ENCODE peak calls at places on chromosomes 16 and 17, in eight cellular contexts. One of them, this sample, is unnamed. For H3K4me1 and H3K27me3, the result is how much of the 10 kb centered on the place peaks cover.

GRCh38 chr16:58503166-58503862 is 3.4 kb downstream of the NDRG4 start:
- DNase-seq in tibial nerve: no peak
- DNase-seq in HAP-1: no peak
- DNase-seq in sigmoid colon: peak
- DNase-seq in breast epithelium: peak
- DNase-seq in gastrocnemius medialis: peak
- DNase-seq in body of pancreas: no peak
- DNase-seq in hepatocyte: no peak
- DNase-seq in this sample: no peak

GRCh38 chr17:75289832-75290337 is 652 bp upstream of the SLC25A19 start:
- DNase-seq in tibial nerve: peak
- DNase-seq in HAP-1: peak
- DNase-seq in sigmoid colon: peak
- DNase-seq in breast epithelium: no peak
- DNase-seq in gastrocnemius medialis: peak
- DNase-seq in body of pancreas: peak
- DNase-seq in hepatocyte: peak
- DNase-seq in this sample: no peak

GRCh38 chr16:2008009-2008526 is 1.6 kb downstream of the ZNF598 start:
- DNase-seq in tibial nerve: peak
- DNase-seq in HAP-1: no peak
- DNase-seq in sigmoid colon: no peak
- DNase-seq in breast epithelium: no peak
- DNase-seq in gastrocnemius medialis: peak
- DNase-seq in body of pancreas: peak
- DNase-seq in hepatocyte: no peak
- DNase-seq in this sample: no peak

GRCh38 chr17:13864551-13864950 is 204.8 kb upstream of the COX10 start:
- DNase-seq in tibial nerve: no peak
- DNase-seq in HAP-1: no peak
- DNase-seq in sigmoid colon: no peak
- DNase-seq in breast epithelium: no peak
- DNase-seq in gastrocnemius medialis: no peak
- DNase-seq in body of pancreas: no peak
- DNase-seq in hepatocyte: no peak
- DNase-seq in this sample: no peak

GRCh38 chr17:8909621-8910292 is 42.3 kb upstream of the PIK3R6 start:
- DNase-seq in tibial nerve: no peak
- DNase-seq in HAP-1: no peak
- DNase-seq in sigmoid colon: no peak
- DNase-seq in breast epithelium: no peak
- DNase-seq in gastrocnemius medialis: no peak
- DNase-seq in body of pancreas: no peak
- DNase-seq in hepatocyte: no peak
- DNase-seq in this sample: no peak

GRCh38 chr17:16521070-16521727 is 29.2 kb upstream of the LRRC75A start:
- DNase-seq in tibial nerve: peak
- DNase-seq in HAP-1: peak
- DNase-seq in sigmoid colon: peak
- DNase-seq in breast epithelium: peak
- DNase-seq in gastrocnemius medialis: peak
- DNase-seq in body of pancreas: peak
- DNase-seq in hepatocyte: peak
- DNase-seq in this sample: peak

GRCh38 chr17:10631048-10631700 is 25.9 kb downstream of the MYH3 start:
- DNase-seq in tibial nerve: no peak
- DNase-seq in HAP-1: peak
- DNase-seq in sigmoid colon: no peak
- DNase-seq in breast epithelium: no peak
- DNase-seq in gastrocnemius medialis: no peak
- DNase-seq in body of pancreas: peak
- DNase-seq in hepatocyte: peak
- DNase-seq in this sample: no peak

GRCh38 chr17:45430738-45431530 is 1.7 kb downstream of the ARHGAP27 start:
- DNase-seq in tibial nerve: no peak
- DNase-seq in HAP-1: no peak
- DNase-seq in sigmoid colon: no peak
- DNase-seq in breast epithelium: peak
- DNase-seq in gastrocnemius medialis: no peak
- DNase-seq in body of pancreas: peak
- DNase-seq in hepatocyte: peak
- DNase-seq in this sample: no peak

GRCh38 chr17:17943281-17943984 is 28.8 kb downstream of the TOM1L2 start:
- DNase-seq in tibial nerve: no peak
- DNase-seq in HAP-1: peak
- DNase-seq in sigmoid colon: no peak
- DNase-seq in breast epithelium: no peak
- DNase-seq in gastrocnemius medialis: no peak
- DNase-seq in body of pancreas: no peak
- DNase-seq in hepatocyte: no peak
- DNase-seq in this sample: no peak

GRCh38 chr17:35799942-35800341 is 4.5 kb upstream of the MMP28 start:
- DNase-seq in tibial nerve: no peak
- DNase-seq in HAP-1: no peak
- DNase-seq in sigmoid colon: peak
- DNase-seq in breast epithelium: peak
- DNase-seq in gastrocnemius medialis: peak
- DNase-seq in body of pancreas: peak
- DNase-seq in hepatocyte: peak
- DNase-seq in this sample: no peak

GRCh38 chr17:74842599-74843351 is 16.9 kb downstream of the GRIN2C start:
- DNase-seq in tibial nerve: peak
- DNase-seq in HAP-1: no peak
- DNase-seq in sigmoid colon: no peak
- DNase-seq in breast epithelium: no peak
- DNase-seq in gastrocnemius medialis: no peak
- DNase-seq in body of pancreas: peak
- DNase-seq in hepatocyte: peak
- DNase-seq in this sample: peak

GRCh38 chr16:2753523-2754020 is 1.1 kb downstream of the SRRM2 start:
- DNase-seq in tibial nerve: no peak
- DNase-seq in HAP-1: no peak
- DNase-seq in sigmoid colon: no peak
- DNase-seq in breast epithelium: no peak
- DNase-seq in gastrocnemius medialis: no peak
- DNase-seq in body of pancreas: no peak
- DNase-seq in hepatocyte: no peak
- DNase-seq in this sample: no peak

GRCh38 chr16:29779474-29779873 is 1.4 kb downstream of the ZG16 start:
- DNase-seq in tibial nerve: no peak
- DNase-seq in HAP-1: peak
- DNase-seq in sigmoid colon: no peak
- DNase-seq in breast epithelium: no peak
- DNase-seq in gastrocnemius medialis: no peak
- DNase-seq in body of pancreas: no peak
- DNase-seq in hepatocyte: no peak
- DNase-seq in this sample: peak

GRCh38 chr17:71423871-71424546 is 696.8 kb upstream of the SOX9 start:
- DNase-seq in tibial nerve: no peak
- DNase-seq in HAP-1: no peak
- DNase-seq in sigmoid colon: no peak
- DNase-seq in breast epithelium: no peak
- DNase-seq in gastrocnemius medialis: no peak
- DNase-seq in body of pancreas: no peak
- DNase-seq in hepatocyte: no peak
- DNase-seq in this sample: peak

GRCh38 chr17:1752425-1752941 is 9.4 kb upstream of the SERPINF1 start:
- DNase-seq in tibial nerve: no peak
- DNase-seq in HAP-1: no peak
- DNase-seq in sigmoid colon: no peak
- DNase-seq in breast epithelium: no peak
- DNase-seq in gastrocnemius medialis: no peak
- DNase-seq in body of pancreas: no peak
- DNase-seq in hepatocyte: no peak
- DNase-seq in this sample: no peak

GRCh38 chr16:79299154-79299799 is 301.3 kb downstream of the MAF start:
- DNase-seq in tibial nerve: no peak
- DNase-seq in HAP-1: no peak
- DNase-seq in sigmoid colon: no peak
- DNase-seq in breast epithelium: no peak
- DNase-seq in gastrocnemius medialis: no peak
- DNase-seq in body of pancreas: no peak
- DNase-seq in hepatocyte: no peak
- DNase-seq in this sample: peak

GRCh38 chr17:32350662-32351418 is 883 bp downstream of the ZNF207 start:
- DNase-seq in tibial nerve: no peak
- DNase-seq in HAP-1: peak
- DNase-seq in sigmoid colon: no peak
- DNase-seq in breast epithelium: no peak
- DNase-seq in gastrocnemius medialis: peak
- DNase-seq in body of pancreas: peak
- DNase-seq in hepatocyte: peak
- DNase-seq in this sample: peak

GRCh38 chr16:14307059-14307531 is 236.0 kb downstream of the MRTFB start:
- DNase-seq in tibial nerve: no peak
- DNase-seq in HAP-1: no peak
- DNase-seq in sigmoid colon: no peak
- DNase-seq in breast epithelium: no peak
- DNase-seq in gastrocnemius medialis: no peak
- DNase-seq in body of pancreas: no peak
- DNase-seq in hepatocyte: no peak
- DNase-seq in this sample: peak

GRCh38 chr16:67992661-67993206 is 6.5 kb downstream of the DPEP2 start:
- DNase-seq in tibial nerve: no peak
- DNase-seq in HAP-1: no peak
- DNase-seq in sigmoid colon: no peak
- DNase-seq in breast epithelium: no peak
- DNase-seq in gastrocnemius medialis: no peak
- DNase-seq in body of pancreas: no peak
- DNase-seq in hepatocyte: no peak
- DNase-seq in this sample: no peak
- H3K4me1 ChIP-seq in tibial nerve: under half
- H3K4me1 ChIP-seq in HAP-1: under half
- H3K4me1 ChIP-seq in sigmoid colon: under half
- H3K4me1 ChIP-seq in breast epithelium: under half
- H3K4me1 ChIP-seq in gastrocnemius medialis: under half
- H3K4me1 ChIP-seq in body of pancreas: under half
- H3K4me1 ChIP-seq in hepatocyte: under half
- H3K4me1 ChIP-seq in this sample: under half

GRCh38 chr17:79354173-79354820 is 256.6 kb downstream of the RBFOX3 start:
- DNase-seq in tibial nerve: no peak
- DNase-seq in HAP-1: no peak
- DNase-seq in sigmoid colon: no peak
- DNase-seq in breast epithelium: no peak
- DNase-seq in gastrocnemius medialis: no peak
- DNase-seq in body of pancreas: no peak
- DNase-seq in hepatocyte: no peak
- DNase-seq in this sample: no peak

GRCh38 chr17:79355186-79355585 is 255.7 kb downstream of the RBFOX3 start:
- DNase-seq in tibial nerve: no peak
- DNase-seq in HAP-1: no peak
- DNase-seq in sigmoid colon: no peak
- DNase-seq in breast epithelium: no peak
- DNase-seq in gastrocnemius medialis: no peak
- DNase-seq in body of pancreas: no peak
- DNase-seq in hepatocyte: no peak
- DNase-seq in this sample: no peak

GRCh38 chr17:79350516-79350915 is 260.3 kb downstream of the RBFOX3 start:
- DNase-seq in tibial nerve: no peak
- DNase-seq in HAP-1: no peak
- DNase-seq in sigmoid colon: no peak
- DNase-seq in breast epithelium: no peak
- DNase-seq in gastrocnemius medialis: no peak
- DNase-seq in body of pancreas: no peak
- DNase-seq in hepatocyte: no peak
- DNase-seq in this sample: no peak

GRCh38 chr17:79353548-79353947 is 257.3 kb downstream of the RBFOX3 start:
- DNase-seq in tibial nerve: no peak
- DNase-seq in HAP-1: no peak
- DNase-seq in sigmoid colon: no peak
- DNase-seq in breast epithelium: no peak
- DNase-seq in gastrocnemius medialis: no peak
- DNase-seq in body of pancreas: no peak
- DNase-seq in hepatocyte: no peak
- DNase-seq in this sample: no peak

DNA sequence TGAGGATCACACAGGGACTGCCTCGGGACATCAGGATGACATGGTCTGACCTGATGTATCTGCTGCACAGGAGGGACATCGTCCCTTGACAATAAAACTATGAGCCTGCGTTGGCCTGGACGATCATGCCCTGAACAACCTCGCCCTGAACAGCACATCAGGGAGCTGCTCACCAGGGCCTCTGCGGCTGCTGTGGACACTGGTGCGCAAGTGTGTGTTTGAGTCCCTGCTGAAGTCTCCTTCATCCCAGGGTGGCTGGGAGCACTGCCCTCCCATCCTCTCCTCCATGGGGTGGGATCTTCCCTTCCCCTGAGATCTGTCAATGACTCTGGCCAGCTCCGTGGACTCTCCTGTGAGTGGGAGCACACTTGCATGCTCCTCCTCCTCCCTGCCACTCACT is 257.8 kb downstream of the RBFOX3 start:
- DNase-seq in tibial nerve: no peak
- DNase-seq in HAP-1: no peak
- DNase-seq in sigmoid colon: no peak
- DNase-seq in breast epithelium: no peak
- DNase-seq in gastrocnemius medialis: no peak
- DNase-seq in body of pancreas: no peak
- DNase-seq in hepatocyte: no peak
- DNase-seq in this sample: no peak
- H3K4me3 ChIP-seq in tibial nerve: no peak
- H3K4me3 ChIP-seq in HAP-1: no peak
- H3K4me3 ChIP-seq in sigmoid colon: no peak
- H3K4me3 ChIP-seq in breast epithelium: no peak
- H3K4me3 ChIP-seq in gastrocnemius medialis: no peak
- H3K4me3 ChIP-seq in body of pancreas: no peak
- H3K4me3 ChIP-seq in hepatocyte: no peak
- H3K4me3 ChIP-seq in this sample: no peak

DNA sequence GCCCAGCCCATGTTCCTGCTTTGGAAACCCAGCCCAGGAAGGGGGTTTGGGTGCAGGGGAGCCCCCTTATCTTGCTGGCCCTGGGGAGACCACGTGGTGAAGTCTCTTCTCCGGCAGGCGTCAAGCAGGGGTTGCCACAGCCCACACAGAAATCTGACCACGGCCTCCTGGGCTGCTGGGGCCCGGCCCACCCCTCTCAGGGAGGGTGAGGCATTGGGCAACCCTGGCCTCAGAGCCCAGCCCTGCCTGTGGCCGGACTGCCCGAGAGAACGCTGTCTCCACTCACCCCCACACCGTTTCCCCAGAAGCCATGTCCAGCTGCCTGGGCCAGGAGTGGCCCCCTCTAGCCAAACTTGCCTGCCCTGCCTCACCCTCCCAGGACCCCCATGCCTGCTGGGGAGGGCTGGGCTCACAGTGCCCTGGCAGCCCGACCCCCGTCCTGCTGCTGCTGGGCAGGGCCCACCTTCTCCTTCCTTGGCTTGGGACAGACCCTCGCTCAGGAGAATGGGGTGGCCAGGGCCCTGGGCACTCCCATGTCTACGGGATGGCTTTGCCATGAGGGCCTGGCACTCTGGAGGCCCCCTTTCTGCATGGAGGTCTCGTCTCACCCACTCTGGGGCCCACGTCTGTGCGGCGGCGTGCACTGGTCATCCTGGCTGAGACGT is 6.7 kb downstream of the RPUSD1 start:
- DNase-seq in tibial nerve: no peak
- DNase-seq in HAP-1: no peak
- DNase-seq in sigmoid colon: no peak
- DNase-seq in breast epithelium: no peak
- DNase-seq in gastrocnemius medialis: no peak
- DNase-seq in body of pancreas: no peak
- DNase-seq in hepatocyte: no peak
- DNase-seq in this sample: no peak
- H3K27me3 ChIP-seq in tibial nerve: half or more
- H3K27me3 ChIP-seq in HAP-1: under half
- H3K27me3 ChIP-seq in sigmoid colon: under half
- H3K27me3 ChIP-seq in breast epithelium: half or more
- H3K27me3 ChIP-seq in gastrocnemius medialis: half or more
- H3K27me3 ChIP-seq in body of pancreas: under half
- H3K27me3 ChIP-seq in hepatocyte: under half
- H3K27me3 ChIP-seq in this sample: under half

GRCh38 chr17:82243648-82244412 is 15.0 kb downstream of the SLC16A3 start:
- DNase-seq in tibial nerve: no peak
- DNase-seq in HAP-1: no peak
- DNase-seq in sigmoid colon: peak
- DNase-seq in breast epithelium: no peak
- DNase-seq in gastrocnemius medialis: no peak
- DNase-seq in body of pancreas: no peak
- DNase-seq in hepatocyte: no peak
- DNase-seq in this sample: no peak
- H3K4me1 ChIP-seq in tibial nerve: half or more
- H3K4me1 ChIP-seq in HAP-1: under half
- H3K4me1 ChIP-seq in sigmoid colon: under half
- H3K4me1 ChIP-seq in breast epithelium: half or more
- H3K4me1 ChIP-seq in gastrocnemius medialis: half or more
- H3K4me1 ChIP-seq in body of pancreas: half or more
- H3K4me1 ChIP-seq in hepatocyte: under half
- H3K4me1 ChIP-seq in this sample: under half

This sample was measured in SJCRH30.